ENCODE peak calls at places on chromosomes 16 and 17, in nine cellular contexts. One of them, this sample, is unnamed.

GRCh38 chr17:35679007-35679682 is 52.3 kb upstream of the RASL10B start:
- DNase-seq in endothelial cell: no peak
- DNase-seq in cardiac septum: no peak
- DNase-seq in heart left ventricle: no peak
- DNase-seq in stimulated activated CD8-positive, alpha-beta memory T cell treated with anti-CD3 and anti-CD28 coated beads, Interleukin-2, amount 100 ng/mL, for 1 hour: no peak
- DNase-seq in AG09319: no peak
- DNase-seq in brain microvascular endothelial cell: no peak
- DNase-seq in foreskin keratinocyte: no peak
- DNase-seq in upper lobe of right lung: no peak
- DNase-seq in this sample: no peak

GRCh38 chr16:10314811-10315210 is 71.0 kb upstream of the ATF7IP2 start:
- DNase-seq in heart left ventricle: no peak
- DNase-seq in stimulated activated CD8-positive, alpha-beta memory T cell treated with anti-CD3 and anti-CD28 coated beads, Interleukin-2, amount 100 ng/mL, for 1 hour: no peak
- DNase-seq in endothelial cell: no peak
- DNase-seq in brain microvascular endothelial cell: peak; percentile 1
- DNase-seq in upper lobe of right lung: no peak
- DNase-seq in AG09319: no peak
- DNase-seq in cardiac septum: no peak
- DNase-seq in foreskin keratinocyte: peak; percentile 50
- DNase-seq in this sample: no peak

GRCh38 chr17:82494236-82495055 is 25.1 kb upstream of the FOXK2 start:
- DNase-seq in stimulated activated CD8-positive, alpha-beta memory T cell treated with anti-CD3 and anti-CD28 coated beads, Interleukin-2, amount 100 ng/mL, for 1 hour: peak; percentile 79
- DNase-seq in heart left ventricle: peak; percentile 90
- DNase-seq in cardiac septum: peak; percentile 95
- DNase-seq in endothelial cell: peak; percentile 85
- DNase-seq in upper lobe of right lung: peak; percentile 91
- DNase-seq in brain microvascular endothelial cell: peak; percentile 91
- DNase-seq in AG09319: peak; percentile 95
- DNase-seq in foreskin keratinocyte: peak; percentile 87
- DNase-seq in this sample: peak; percentile 84

GRCh38 chr17:39576187-39576586 is 31.5 kb downstream of the NEUROD2 start:
- DNase-seq in stimulated activated CD8-positive, alpha-beta memory T cell treated with anti-CD3 and anti-CD28 coated beads, Interleukin-2, amount 100 ng/mL, for 1 hour: no peak
- DNase-seq in AG09319: no peak
- DNase-seq in brain microvascular endothelial cell: no peak
- DNase-seq in heart left ventricle: no peak
- DNase-seq in foreskin keratinocyte: no peak
- DNase-seq in cardiac septum: no peak
- DNase-seq in upper lobe of right lung: no peak
- DNase-seq in endothelial cell: peak; percentile 57
- DNase-seq in this sample: no peak

GRCh38 chr17:44007346-44008204 is 3.2 kb downstream of the NAGS start:
- DNase-seq in heart left ventricle: no peak
- DNase-seq in stimulated activated CD8-positive, alpha-beta memory T cell treated with anti-CD3 and anti-CD28 coated beads, Interleukin-2, amount 100 ng/mL, for 1 hour: no peak
- DNase-seq in foreskin keratinocyte: no peak
- DNase-seq in cardiac septum: no peak
- DNase-seq in endothelial cell: no peak
- DNase-seq in brain microvascular endothelial cell: no peak
- DNase-seq in upper lobe of right lung: no peak
- DNase-seq in AG09319: no peak
- DNase-seq in this sample: no peak

GRCh38 chr17:83103200-83103937 is 24.0 kb downstream of the METRNL start:
- DNase-seq in upper lobe of right lung: no peak
- DNase-seq in heart left ventricle: peak; percentile 66
- DNase-seq in foreskin keratinocyte: no peak
- DNase-seq in AG09319: no peak
- DNase-seq in endothelial cell: no peak
- DNase-seq in stimulated activated CD8-positive, alpha-beta memory T cell treated with anti-CD3 and anti-CD28 coated beads, Interleukin-2, amount 100 ng/mL, for 1 hour: no peak
- DNase-seq in cardiac septum: no peak
- DNase-seq in brain microvascular endothelial cell: peak; percentile 42
- DNase-seq in this sample: peak; percentile 61

GRCh38 chr16:73037845-73038570 is 9.9 kb downstream of the ZFHX3 start:
- DNase-seq in brain microvascular endothelial cell: no peak
- DNase-seq in cardiac septum: no peak
- DNase-seq in foreskin keratinocyte: no peak
- DNase-seq in AG09319: no peak
- DNase-seq in stimulated activated CD8-positive, alpha-beta memory T cell treated with anti-CD3 and anti-CD28 coated beads, Interleukin-2, amount 100 ng/mL, for 1 hour: no peak
- DNase-seq in upper lobe of right lung: no peak
- DNase-seq in heart left ventricle: no peak
- DNase-seq in endothelial cell: no peak
- DNase-seq in this sample: no peak

GRCh38 chr16:89577055-89577759 is 1.6 kb downstream of the CPNE7 start:
- DNase-seq in brain microvascular endothelial cell: no peak
- DNase-seq in upper lobe of right lung: no peak
- DNase-seq in endothelial cell: no peak
- DNase-seq in foreskin keratinocyte: no peak
- DNase-seq in cardiac septum: no peak
- DNase-seq in heart left ventricle: no peak
- DNase-seq in stimulated activated CD8-positive, alpha-beta memory T cell treated with anti-CD3 and anti-CD28 coated beads, Interleukin-2, amount 100 ng/mL, for 1 hour: no peak
- DNase-seq in AG09319: no peak
- DNase-seq in this sample: no peak

GRCh38 chr16:85543998-85544397 is 69.1 kb upstream of the GSE1 start:
- DNase-seq in AG09319: no peak
- DNase-seq in upper lobe of right lung: no peak
- DNase-seq in heart left ventricle: no peak
- DNase-seq in stimulated activated CD8-positive, alpha-beta memory T cell treated with anti-CD3 and anti-CD28 coated beads, Interleukin-2, amount 100 ng/mL, for 1 hour: no peak
- DNase-seq in foreskin keratinocyte: no peak
- DNase-seq in brain microvascular endothelial cell: no peak
- DNase-seq in cardiac septum: no peak
- DNase-seq in endothelial cell: no peak
- DNase-seq in this sample: no peak

GRCh38 chr17:14214271-14214670 is 22.4 kb downstream of the CDRT15 start:
- DNase-seq in stimulated activated CD8-positive, alpha-beta memory T cell treated with anti-CD3 and anti-CD28 coated beads, Interleukin-2, amount 100 ng/mL, for 1 hour: no peak
- DNase-seq in heart left ventricle: no peak
- DNase-seq in cardiac septum: no peak
- DNase-seq in AG09319: no peak
- DNase-seq in brain microvascular endothelial cell: no peak
- DNase-seq in foreskin keratinocyte: peak; percentile 23
- DNase-seq in endothelial cell: no peak
- DNase-seq in upper lobe of right lung: no peak
- DNase-seq in this sample: no peak

GRCh38 chr16:67278773-67279295 is 498 bp upstream of the PLEKHG4 start:
- DNase-seq in endothelial cell: no peak
- DNase-seq in heart left ventricle: no peak
- DNase-seq in stimulated activated CD8-positive, alpha-beta memory T cell treated with anti-CD3 and anti-CD28 coated beads, Interleukin-2, amount 100 ng/mL, for 1 hour: peak; percentile 14
- DNase-seq in brain microvascular endothelial cell: no peak
- DNase-seq in foreskin keratinocyte: no peak
- DNase-seq in AG09319: no peak
- DNase-seq in cardiac septum: no peak
- DNase-seq in upper lobe of right lung: no peak
- DNase-seq in this sample: no peak

GRCh38 chr17:79842656-79843474 is 3.6 kb upstream of the CBX4 start:
- DNase-seq in heart left ventricle: no peak
- DNase-seq in foreskin keratinocyte: no peak
- DNase-seq in brain microvascular endothelial cell: no peak
- DNase-seq in upper lobe of right lung: no peak
- DNase-seq in AG09319: no peak
- DNase-seq in stimulated activated CD8-positive, alpha-beta memory T cell treated with anti-CD3 and anti-CD28 coated beads, Interleukin-2, amount 100 ng/mL, for 1 hour: no peak
- DNase-seq in endothelial cell: no peak
- DNase-seq in cardiac septum: no peak
- DNase-seq in this sample: no peak

GRCh38 chr17:57945999-57946797 is 9.0 kb downstream of the CUEDC1 start:
- DNase-seq in heart left ventricle: no peak
- DNase-seq in cardiac septum: no peak
- DNase-seq in foreskin keratinocyte: peak; percentile 92
- DNase-seq in stimulated activated CD8-positive, alpha-beta memory T cell treated with anti-CD3 and anti-CD28 coated beads, Interleukin-2, amount 100 ng/mL, for 1 hour: no peak
- DNase-seq in endothelial cell: no peak
- DNase-seq in brain microvascular endothelial cell: no peak
- DNase-seq in upper lobe of right lung: no peak
- DNase-seq in AG09319: no peak
- DNase-seq in this sample: no peak

GRCh38 chr17:80938556-80938955 is 53.1 kb upstream of the CHMP6 start:
- DNase-seq in upper lobe of right lung: peak; percentile 58
- DNase-seq in heart left ventricle: no peak
- DNase-seq in cardiac septum: no peak
- DNase-seq in AG09319: no peak
- DNase-seq in foreskin keratinocyte: no peak
- DNase-seq in stimulated activated CD8-positive, alpha-beta memory T cell treated with anti-CD3 and anti-CD28 coated beads, Interleukin-2, amount 100 ng/mL, for 1 hour: no peak
- DNase-seq in brain microvascular endothelial cell: no peak
- DNase-seq in endothelial cell: no peak
- DNase-seq in this sample: no peak

GRCh38 chr16:53417011-53417410 is 17.3 kb upstream of the RBL2 start:
- DNase-seq in upper lobe of right lung: no peak
- DNase-seq in brain microvascular endothelial cell: no peak
- DNase-seq in heart left ventricle: no peak
- DNase-seq in endothelial cell: no peak
- DNase-seq in cardiac septum: no peak
- DNase-seq in foreskin keratinocyte: peak; percentile 44
- DNase-seq in stimulated activated CD8-positive, alpha-beta memory T cell treated with anti-CD3 and anti-CD28 coated beads, Interleukin-2, amount 100 ng/mL, for 1 hour: no peak
- DNase-seq in AG09319: no peak
- DNase-seq in this sample: no peak

This sample was measured in NT2/D1.